ENCODE peak calls at places on chromosomes 6 and 20, in nine cellular contexts. One of them, this sample, is unnamed.

GRCh38 chr20:42577193-42577592 is 612.5 kb downstream of the PTPRT start:
- DNase-seq in SK-N-SH: no peak
- DNase-seq in neuronal stem cell: no peak
- DNase-seq in fibroblast of lung: no peak
- DNase-seq in GM12878: no peak
- DNase-seq in IMR-90: no peak
- DNase-seq in mammary epithelial cell: no peak
- DNase-seq in MM.1S: no peak
- DNase-seq in PC-9: no peak
- DNase-seq in this sample: no peak

GRCh38 chr20:61798632-61799031 is 267.0 kb downstream of the TAF4 start:
- DNase-seq in SK-N-SH: no peak
- DNase-seq in neuronal stem cell: no peak
- DNase-seq in fibroblast of lung: no peak
- DNase-seq in GM12878: no peak
- DNase-seq in IMR-90: no peak
- DNase-seq in mammary epithelial cell: no peak
- DNase-seq in MM.1S: no peak
- DNase-seq in PC-9: no peak
- DNase-seq in this sample: no peak

GRCh38 chr6:129981598-129981997 is 36.8 kb upstream of the L3MBTL3 start:
- DNase-seq in SK-N-SH: no peak
- DNase-seq in neuronal stem cell: no peak
- DNase-seq in fibroblast of lung: no peak
- DNase-seq in GM12878: no peak
- DNase-seq in IMR-90: peak
- DNase-seq in mammary epithelial cell: peak
- DNase-seq in MM.1S: peak
- DNase-seq in PC-9: no peak
- DNase-seq in this sample: peak

GRCh38 chr6:36301781-36302180 is 31.9 kb downstream of the PNPLA1 start:
- DNase-seq in SK-N-SH: no peak
- DNase-seq in neuronal stem cell: no peak
- DNase-seq in fibroblast of lung: no peak
- DNase-seq in GM12878: no peak
- DNase-seq in IMR-90: peak
- DNase-seq in mammary epithelial cell: no peak
- DNase-seq in MM.1S: no peak
- DNase-seq in PC-9: no peak
- DNase-seq in this sample: no peak

GRCh38 chr20:1331801-1332453 is 3.0 kb upstream of the SDCBP2 start:
- DNase-seq in SK-N-SH: no peak
- DNase-seq in neuronal stem cell: no peak
- DNase-seq in fibroblast of lung: no peak
- DNase-seq in GM12878: no peak
- DNase-seq in IMR-90: no peak
- DNase-seq in mammary epithelial cell: no peak
- DNase-seq in MM.1S: no peak
- DNase-seq in PC-9: no peak
- DNase-seq in this sample: no peak

GRCh38 chr6:42368156-42368555 is 83.6 kb downstream of the TRERF1 start:
- DNase-seq in SK-N-SH: no peak
- DNase-seq in neuronal stem cell: no peak
- DNase-seq in fibroblast of lung: no peak
- DNase-seq in GM12878: no peak
- DNase-seq in IMR-90: no peak
- DNase-seq in mammary epithelial cell: no peak
- DNase-seq in MM.1S: no peak
- DNase-seq in PC-9: no peak
- DNase-seq in this sample: no peak

GRCh38 chr20:51862796-51863195 is 60.5 kb upstream of the SALL4 start:
- DNase-seq in SK-N-SH: no peak
- DNase-seq in neuronal stem cell: no peak
- DNase-seq in fibroblast of lung: peak
- DNase-seq in GM12878: no peak
- DNase-seq in IMR-90: peak
- DNase-seq in mammary epithelial cell: no peak
- DNase-seq in MM.1S: no peak
- DNase-seq in PC-9: no peak
- DNase-seq in this sample: no peak

GRCh38 chr20:48563191-48563884 is 264.5 kb downstream of the PREX1 start:
- DNase-seq in SK-N-SH: no peak
- DNase-seq in neuronal stem cell: no peak
- DNase-seq in fibroblast of lung: no peak
- DNase-seq in GM12878: no peak
- DNase-seq in IMR-90: no peak
- DNase-seq in mammary epithelial cell: no peak
- DNase-seq in MM.1S: no peak
- DNase-seq in PC-9: no peak
- DNase-seq in this sample: no peak

GRCh38 chr6:148432405-148433195 is 90.0 kb downstream of the SASH1 start:
- DNase-seq in SK-N-SH: no peak
- DNase-seq in neuronal stem cell: no peak
- DNase-seq in fibroblast of lung: peak
- DNase-seq in GM12878: no peak
- DNase-seq in IMR-90: no peak
- DNase-seq in mammary epithelial cell: peak
- DNase-seq in MM.1S: peak
- DNase-seq in PC-9: no peak
- DNase-seq in this sample: no peak

DNA sequence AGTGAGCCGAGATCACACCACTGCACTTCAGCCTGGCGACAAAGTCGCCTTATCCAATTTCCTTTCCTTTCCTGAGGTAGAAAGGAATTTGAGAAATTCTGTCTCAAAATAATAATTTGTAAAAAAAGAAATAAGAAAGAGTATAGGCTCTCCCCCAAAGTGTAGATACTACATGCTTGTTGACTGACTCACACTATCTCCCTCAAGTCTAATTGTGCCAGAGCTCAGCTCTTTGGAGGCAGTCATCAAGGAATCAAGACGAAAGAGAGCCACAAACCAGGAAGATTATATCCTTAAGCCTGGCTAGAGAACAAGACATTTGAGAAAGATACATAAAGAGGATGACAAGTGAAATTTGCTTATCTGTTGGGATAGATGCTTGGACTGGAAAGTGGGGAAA is 3.7 kb upstream of the FKBPL start:
- DNase-seq in SK-N-SH: no peak
- DNase-seq in neuronal stem cell: no peak
- DNase-seq in fibroblast of lung: peak
- DNase-seq in GM12878: no peak
- DNase-seq in IMR-90: peak
- DNase-seq in mammary epithelial cell: no peak
- DNase-seq in MM.1S: no peak
- DNase-seq in PC-9: no peak
- DNase-seq in this sample: no peak
- H2AFZ ChIP-seq in SK-N-SH: peak
- H2AFZ ChIP-seq in neuronal stem cell: no peak
- H2AFZ ChIP-seq in fibroblast of lung: no peak
- H2AFZ ChIP-seq in GM12878: no peak
- H2AFZ ChIP-seq in IMR-90: no peak
- H2AFZ ChIP-seq in mammary epithelial cell: no peak
- H2AFZ ChIP-seq in MM.1S: no peak
- H2AFZ ChIP-seq in PC-9: no peak
- H2AFZ ChIP-seq in this sample: no peak

DNA sequence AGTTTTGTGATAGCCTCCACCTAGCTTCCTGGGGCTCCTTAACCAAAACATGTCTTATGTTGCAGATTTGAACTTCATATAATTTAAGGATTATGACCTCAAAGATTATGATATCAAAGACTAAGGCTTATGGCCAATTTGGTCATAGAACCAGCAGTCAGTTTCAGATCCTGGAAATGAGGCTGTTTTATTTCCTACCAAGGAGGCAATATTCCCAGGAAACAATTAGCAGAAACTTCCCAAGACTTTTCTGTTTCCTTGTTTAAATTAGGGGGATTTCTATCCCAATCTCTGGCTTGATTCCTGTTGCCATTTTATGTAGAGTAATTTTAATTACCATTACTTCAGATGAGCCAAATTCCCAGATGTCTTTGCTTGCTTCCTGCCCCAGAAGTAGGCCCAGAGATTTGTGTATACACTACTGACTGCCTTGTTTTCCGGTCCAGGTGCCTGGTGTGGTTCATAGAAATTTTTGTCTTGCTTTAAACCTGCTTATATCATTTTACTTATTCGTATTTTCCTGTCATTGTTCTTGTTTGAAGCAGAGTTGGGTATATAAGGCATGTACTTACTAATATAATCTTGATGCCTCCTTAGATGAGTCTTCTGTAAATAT is 119.2 kb upstream of the TMEM170B start:
- DNase-seq in SK-N-SH: no peak
- DNase-seq in neuronal stem cell: no peak
- DNase-seq in fibroblast of lung: no peak
- DNase-seq in GM12878: no peak
- DNase-seq in IMR-90: no peak
- DNase-seq in mammary epithelial cell: no peak
- DNase-seq in MM.1S: no peak
- DNase-seq in PC-9: no peak
- DNase-seq in this sample: peak
- H2AFZ ChIP-seq in SK-N-SH: no peak
- H2AFZ ChIP-seq in neuronal stem cell: no peak
- H2AFZ ChIP-seq in fibroblast of lung: no peak
- H2AFZ ChIP-seq in GM12878: no peak
- H2AFZ ChIP-seq in IMR-90: no peak
- H2AFZ ChIP-seq in mammary epithelial cell: no peak
- H2AFZ ChIP-seq in MM.1S: no peak
- H2AFZ ChIP-seq in PC-9: no peak
- H2AFZ ChIP-seq in this sample: peak

GRCh38 chr6:79928478-79928998 is 18.8 kb downstream of the ELOVL4 start:
- DNase-seq in SK-N-SH: no peak
- DNase-seq in neuronal stem cell: no peak
- DNase-seq in fibroblast of lung: no peak
- DNase-seq in GM12878: no peak
- DNase-seq in IMR-90: no peak
- DNase-seq in mammary epithelial cell: no peak
- DNase-seq in MM.1S: no peak
- DNase-seq in PC-9: no peak
- DNase-seq in this sample: no peak

GRCh38 chr6:79922018-79922417 is 25.3 kb downstream of the ELOVL4 start:
- DNase-seq in SK-N-SH: no peak
- DNase-seq in neuronal stem cell: no peak
- DNase-seq in fibroblast of lung: no peak
- DNase-seq in GM12878: no peak
- DNase-seq in IMR-90: no peak
- DNase-seq in mammary epithelial cell: no peak
- DNase-seq in MM.1S: no peak
- DNase-seq in PC-9: no peak
- DNase-seq in this sample: no peak

GRCh38 chr6:79927758-79928157 is 19.6 kb downstream of the ELOVL4 start:
- DNase-seq in SK-N-SH: no peak
- DNase-seq in neuronal stem cell: no peak
- DNase-seq in fibroblast of lung: no peak
- DNase-seq in GM12878: no peak
- DNase-seq in IMR-90: no peak
- DNase-seq in mammary epithelial cell: no peak
- DNase-seq in MM.1S: no peak
- DNase-seq in PC-9: no peak
- DNase-seq in this sample: no peak
- H2AFZ ChIP-seq in SK-N-SH: no peak
- H2AFZ ChIP-seq in neuronal stem cell: no peak
- H2AFZ ChIP-seq in fibroblast of lung: no peak
- H2AFZ ChIP-seq in GM12878: no peak
- H2AFZ ChIP-seq in IMR-90: no peak
- H2AFZ ChIP-seq in mammary epithelial cell: no peak
- H2AFZ ChIP-seq in MM.1S: no peak
- H2AFZ ChIP-seq in PC-9: no peak
- H2AFZ ChIP-seq in this sample: no peak

GRCh38 chr20:46273701-46274100 is 34.6 kb downstream of the CDH22 start:
- DNase-seq in SK-N-SH: no peak
- DNase-seq in neuronal stem cell: no peak
- DNase-seq in fibroblast of lung: no peak
- DNase-seq in GM12878: no peak
- DNase-seq in IMR-90: no peak
- DNase-seq in mammary epithelial cell: no peak
- DNase-seq in MM.1S: no peak
- DNase-seq in PC-9: no peak
- DNase-seq in this sample: no peak
- H2AFZ ChIP-seq in SK-N-SH: no peak
- H2AFZ ChIP-seq in neuronal stem cell: no peak
- H2AFZ ChIP-seq in fibroblast of lung: no peak
- H2AFZ ChIP-seq in GM12878: no peak
- H2AFZ ChIP-seq in IMR-90: no peak
- H2AFZ ChIP-seq in mammary epithelial cell: no peak
- H2AFZ ChIP-seq in MM.1S: no peak
- H2AFZ ChIP-seq in PC-9: no peak
- H2AFZ ChIP-seq in this sample: no peak

GRCh38 chr6:22028403-22028802 is 268.4 kb downstream of the PRL start:
- DNase-seq in SK-N-SH: no peak
- DNase-seq in neuronal stem cell: no peak
- DNase-seq in fibroblast of lung: no peak
- DNase-seq in GM12878: no peak
- DNase-seq in IMR-90: no peak
- DNase-seq in mammary epithelial cell: no peak
- DNase-seq in MM.1S: no peak
- DNase-seq in PC-9: no peak
- DNase-seq in this sample: peak
- H2AFZ ChIP-seq in SK-N-SH: no peak
- H2AFZ ChIP-seq in neuronal stem cell: no peak
- H2AFZ ChIP-seq in fibroblast of lung: no peak
- H2AFZ ChIP-seq in GM12878: peak
- H2AFZ ChIP-seq in IMR-90: no peak
- H2AFZ ChIP-seq in mammary epithelial cell: no peak
- H2AFZ ChIP-seq in MM.1S: no peak
- H2AFZ ChIP-seq in PC-9: no peak
- H2AFZ ChIP-seq in this sample: peak

GRCh38 chr6:67889682-67889995 is 745.4 kb upstream of the ADGRB3 start:
- DNase-seq in SK-N-SH: no peak
- DNase-seq in neuronal stem cell: no peak
- DNase-seq in fibroblast of lung: no peak
- DNase-seq in GM12878: no peak
- DNase-seq in IMR-90: no peak
- DNase-seq in mammary epithelial cell: no peak
- DNase-seq in MM.1S: no peak
- DNase-seq in PC-9: no peak
- DNase-seq in this sample: no peak
- H2AFZ ChIP-seq in SK-N-SH: no peak
- H2AFZ ChIP-seq in neuronal stem cell: no peak
- H2AFZ ChIP-seq in fibroblast of lung: no peak
- H2AFZ ChIP-seq in GM12878: no peak
- H2AFZ ChIP-seq in IMR-90: no peak
- H2AFZ ChIP-seq in mammary epithelial cell: no peak
- H2AFZ ChIP-seq in MM.1S: no peak
- H2AFZ ChIP-seq in PC-9: no peak
- H2AFZ ChIP-seq in this sample: peak

GRCh38 chr6:51915098-51915497 is 172.3 kb downstream of the PKHD1 start:
- DNase-seq in SK-N-SH: no peak
- DNase-seq in neuronal stem cell: no peak
- DNase-seq in fibroblast of lung: no peak
- DNase-seq in GM12878: no peak
- DNase-seq in IMR-90: no peak
- DNase-seq in mammary epithelial cell: no peak
- DNase-seq in MM.1S: no peak
- DNase-seq in PC-9: no peak
- DNase-seq in this sample: no peak
- H2AFZ ChIP-seq in SK-N-SH: no peak
- H2AFZ ChIP-seq in neuronal stem cell: no peak
- H2AFZ ChIP-seq in fibroblast of lung: no peak
- H2AFZ ChIP-seq in GM12878: no peak
- H2AFZ ChIP-seq in IMR-90: no peak
- H2AFZ ChIP-seq in mammary epithelial cell: no peak
- H2AFZ ChIP-seq in MM.1S: no peak
- H2AFZ ChIP-seq in PC-9: no peak
- H2AFZ ChIP-seq in this sample: no peak

This sample was measured in OCI-LY7.